ENCODE peak calls at places on chromosome 16, in five cellular contexts. K, F, G, N and J are unnamed samples.

GRCh38 chr16:11681977-11682654 is 13.9 kb downstream of the SNN start:
- DNase-seq in K (no peak), F (no peak), G (peak; percentile 76), N (no peak), J (no peak)

GRCh38 chr16:3266873-3267537 is 10.6 kb upstream of the MEFV start:
- DNase-seq in K (peak; percentile 29), F (peak; percentile 35), G (no peak), N (peak; percentile 64), J (peak; percentile 30)

GRCh38 chr16:79687249-79687768 is 86.8 kb upstream of the MAF start:
- DNase-seq in K (no peak), F (no peak), G (no peak), N (no peak), J (peak; percentile 10)

GRCh38 chr16:22627043-22627442 is 116.4 kb downstream of the NPIPB5 start:
- DNase-seq in K (no peak), F (no peak), G (no peak), N (no peak), J (no peak)

GRCh38 chr16:28218109-28218508 is 6.3 kb upstream of the XPO6 start:
- DNase-seq in K (peak; percentile 47), F (peak; percentile 52), G (peak; percentile 40), N (peak; percentile 20), J (peak; percentile 23)

GRCh38 chr16:12228607-12229499 is 252.3 kb downstream of the SNX29 start:
- DNase-seq in K (peak; percentile 28), F (peak; percentile 71), G (no peak), N (peak; percentile 54), J (peak; percentile 85)

GRCh38 chr16:17251496-17251895 is 219.3 kb downstream of the XYLT1 start:
- DNase-seq in K (no peak), F (no peak), G (no peak), N (no peak), J (no peak)

GRCh38 chr16:82071421-82071820 is 36.4 kb downstream of the HSD17B2 start:
- DNase-seq in K (no peak), F (no peak), G (no peak), N (no peak), J (no peak)

GRCh38 chr16:15952265-15952711 is 2.9 kb downstream of the ABCC1 start:
- DNase-seq in K (no peak), F (no peak), G (no peak), N (peak; percentile 44), J (no peak)

GRCh38 chr16:17397499-17397891 is 73.3 kb downstream of the XYLT1 start:
- DNase-seq in K (no peak), F (peak; percentile 83), G (no peak), N (peak; percentile 86), J (peak; percentile 59)

GRCh38 chr16:70579248-70579647 is 55.6 kb downstream of the SF3B3 start:
- DNase-seq in K (no peak), F (no peak), G (no peak), N (no peak), J (no peak)

GRCh38 chr16:54649846-54650245 is 280.8 kb upstream of the IRX5 start:
- DNase-seq in K (no peak), F (no peak), G (no peak), N (no peak), J (no peak)

GRCh38 chr16:67860589-67861398 is 12.1 kb upstream of the EDC4 start:
- DNase-seq in K (no peak), F (peak; percentile 64), G (no peak), N (peak; percentile 50), J (no peak)

GRCh38 chr16:10253344-10253855 is 71.2 kb upstream of the GRIN2A start:
- DNase-seq in K (no peak), F (no peak), G (no peak), N (no peak), J (no peak)

GRCh38 chr16:49920397-49920796 is 64.5 kb upstream of the ZNF423 start:
- DNase-seq in K (no peak), F (no peak), G (no peak), N (no peak), J (no peak)

GRCh38 chr16:75924397-75924796 is 198.1 kb upstream of the CPHXL start:
- DNase-seq in K (no peak), F (peak; percentile 21), G (no peak), N (peak; percentile 3), J (no peak)

GRCh38 chr16:83227336-83227735 is 580.4 kb upstream of the HSBP1 start:
- DNase-seq in K (no peak), F (no peak), G (no peak), N (no peak), J (no peak)

GRCh38 chr16:75341934-75342811 is 90.7 kb upstream of the BCAR1 start:
- DNase-seq in K (no peak), F (peak; percentile 65), G (no peak), N (peak; percentile 84), J (peak; percentile 50)

GRCh38 chr16:10514369-10515055 is 65.9 kb downstream of the EMP2 start:
- DNase-seq in K (peak; percentile 33), F (peak; percentile 70), G (peak; percentile 75), N (peak; percentile 47), J (peak; percentile 76)

GRCh38 chr16:25570131-25570530 is 121.6 kb upstream of the HS3ST4 start:
- DNase-seq in K (no peak), F (no peak), G (no peak), N (no peak), J (no peak)

GRCh38 chr16:70746040-70746707 is 54.8 kb downstream of the VAC14 start:
- DNase-seq in K (peak; percentile 51), F (peak; percentile 94), G (no peak), N (peak; percentile 87), J (peak; percentile 69)

GRCh38 chr16:26648851-26649250 is 417.9 kb upstream of the C16orf82 start:
- DNase-seq in K (no peak), F (no peak), G (no peak), N (no peak), J (no peak)

GRCh38 chr16:26643519-26643918 is 423.2 kb upstream of the C16orf82 start:
- DNase-seq in K (no peak), F (no peak), G (no peak), N (no peak), J (no peak)

GRCh38 chr16:26644912-26645543 is 421.7 kb upstream of the C16orf82 start:
- DNase-seq in K (no peak), F (no peak), G (no peak), N (no peak), J (no peak)

GRCh38 chr16:26642047-26642664 is 424.6 kb upstream of the C16orf82 start:
- DNase-seq in K (no peak), F (no peak), G (no peak), N (no peak), J (no peak)

GRCh38 chr16:26645629-26646028 is 421.1 kb upstream of the C16orf82 start:
- DNase-seq in K (no peak), F (no peak), G (no peak), N (no peak), J (peak; percentile 68)
- H3K27ac ChIP-seq in K (no peak overlapping the region), F (no peak overlapping the region), G (no peak overlapping the region), N (no peak overlapping the region), J (no peak overlapping the region)

GRCh38 chr16:30948956-30949654 is at the start of gene ORAI3:
- DNase-seq in K (no peak), F (peak; percentile 44), G (peak; percentile 63), N (peak; percentile 53), J (peak; percentile 86)

GRCh38 chr16:30947533-30948086 is 1.3 kb upstream of the ORAI3 start:
- DNase-seq in K (no peak), F (no peak), G (no peak), N (no peak), J (peak; percentile 63)

GRCh38 chr16:30946671-30947532 is 2.0 kb upstream of the ORAI3 start:
- DNase-seq in K (no peak), F (no peak), G (no peak), N (no peak), J (no peak)

GRCh38 chr16:30949655-30950515 is 1.0 kb downstream of the ORAI3 start:
- DNase-seq in K (peak; percentile 79), F (peak; percentile 80), G (peak; percentile 58), N (peak; percentile 75), J (peak; percentile 84)

GRCh38 chr16:30948087-30948955 is 547 bp upstream of the ORAI3 start:
- DNase-seq in K (peak; percentile 92), F (peak; percentile 96), G (no peak), N (peak; percentile 98), J (peak; percentile 99)
- H2AFZ ChIP-seq in K (no peak overlapping the region), F (peak overlapping the region; percentile 96), G (peak overlapping the region; percentile 80), N (no peak overlapping the region), J (peak overlapping the region; percentile 84)

DNA sequence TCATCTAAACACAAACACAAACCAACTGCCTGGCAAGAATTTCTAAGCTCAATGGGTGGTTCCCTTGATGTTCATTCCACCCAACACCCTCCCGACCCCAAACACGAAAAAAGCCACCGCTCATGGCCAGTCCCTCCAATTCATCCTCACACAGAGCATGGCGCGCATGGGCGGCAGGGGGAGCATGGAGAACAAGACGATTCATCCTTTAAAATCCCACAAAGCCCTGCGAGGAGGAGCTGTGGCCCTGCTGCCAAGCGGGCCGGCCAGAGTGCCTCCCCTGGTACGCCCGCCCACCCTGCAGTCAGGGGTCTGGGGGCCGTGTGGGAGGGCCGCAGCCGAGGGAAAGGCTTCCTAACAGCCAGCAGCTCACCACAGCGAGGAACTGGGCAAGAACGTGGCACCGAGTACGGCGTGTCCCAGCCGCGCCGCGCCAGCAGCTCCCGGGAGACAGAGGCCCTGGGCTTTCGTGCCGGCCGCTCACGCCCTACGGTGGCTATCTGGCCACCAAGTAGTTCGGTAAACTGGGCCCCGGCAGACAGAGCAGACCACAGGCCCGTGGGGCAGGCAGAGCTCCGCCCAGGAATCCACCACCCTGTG is 60.9 kb downstream of the KLHDC4 start:
- DNase-seq in K (no peak), F (no peak), G (no peak), N (peak; percentile 45), J (no peak)
- H3K27ac ChIP-seq in K (no peak overlapping the region), F (no peak overlapping the region), G (no peak overlapping the region), N (no peak overlapping the region), J (no peak overlapping the region)

DNA sequence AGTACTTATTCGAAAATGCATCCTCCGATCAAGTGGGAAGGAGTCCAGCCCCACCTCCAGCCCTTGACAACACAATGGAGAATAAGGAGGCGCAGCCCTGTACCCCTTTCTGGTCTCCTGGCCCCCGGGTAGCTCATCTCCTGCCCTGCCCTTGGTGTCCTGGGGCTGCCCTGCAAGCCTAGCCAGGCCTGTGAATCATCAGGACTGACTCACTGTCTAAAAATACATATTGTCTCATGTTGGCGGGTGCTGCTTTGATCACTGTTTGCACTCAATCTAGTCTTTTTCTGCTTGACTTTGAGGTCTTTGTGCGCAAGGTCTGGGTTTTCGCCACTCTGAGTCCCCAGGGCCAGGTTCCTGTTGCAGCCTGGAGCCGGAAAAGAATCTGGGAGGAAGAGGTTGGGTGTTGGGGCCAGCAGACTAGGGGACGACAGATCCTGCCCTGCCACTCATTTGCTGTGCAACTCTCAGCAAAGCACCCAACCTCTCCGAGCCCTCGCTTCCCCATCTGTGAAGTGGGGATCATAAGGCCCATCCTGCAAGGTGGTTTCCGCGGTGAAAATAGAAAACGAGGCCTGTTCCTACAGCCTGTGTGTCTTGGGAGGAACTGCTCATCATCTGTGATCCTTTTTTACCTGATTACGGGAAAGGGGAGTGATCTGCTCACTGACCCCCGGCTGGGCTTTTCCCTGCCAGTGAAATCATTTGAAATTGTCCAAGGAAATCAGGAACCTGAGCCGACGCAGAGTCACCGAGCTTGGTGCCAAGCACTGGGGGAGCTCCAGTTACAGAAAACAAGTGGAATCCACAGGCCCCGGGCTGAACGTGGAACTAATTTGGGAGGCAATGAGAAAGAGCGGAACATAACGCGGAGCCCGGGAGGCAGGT is 230.4 kb downstream of the PARN start:
- DNase-seq in K (peak; percentile 48), F (peak; percentile 62), G (peak; percentile 33), N (peak; percentile 83), J (peak; percentile 63)
- H2AFZ ChIP-seq in K (peak overlapping the region; percentile 12), F (peak overlapping the region; percentile 51), G (peak overlapping the region; percentile 38), N (no peak overlapping the region), J (no peak overlapping the region)